ENCODE peak calls at places on chromosome 1, in five cellular contexts. C, P, Q, T and I are unnamed samples.

GRCh38 chr1:77538956-77539509 is 143.4 kb downstream of the ZZZ3 start:
- DNase-seq in C (peak; percentile 12), P (no peak), Q (no peak), T (peak; percentile 94), I (peak; percentile 20)

GRCh38 chr1:91091812-91092211 is 70.0 kb upstream of the ZNF644 start:
- DNase-seq in C (peak; percentile 3), P (no peak), Q (no peak), T (no peak), I (no peak)

GRCh38 chr1:100927276-100927675 is 31.4 kb downstream of the SLC30A7 start:
- DNase-seq in C (no peak), P (no peak), Q (no peak), T (no peak), I (no peak)

GRCh38 chr1:25182629-25183028 is 49.7 kb downstream of the SYF2 start:
- DNase-seq in C (no peak), P (no peak), Q (no peak), T (peak; percentile 10), I (no peak)

GRCh38 chr1:109371271-109371739 is 26.4 kb downstream of the SORT1 start:
- DNase-seq in C (no peak), P (no peak), Q (no peak), T (peak; percentile 93), I (peak; percentile 63)

GRCh38 chr1:242854466-242854865 is 330.0 kb upstream of the PLD5 start:
- DNase-seq in C (no peak), P (no peak), Q (no peak), T (no peak), I (no peak)

GRCh38 chr1:236016083-236016482 is 48.8 kb downstream of the NID1 start:
- DNase-seq in C (no peak), P (no peak), Q (no peak), T (peak; percentile 28), I (no peak)

GRCh38 chr1:7899741-7900140 is 40.9 kb downstream of the TNFRSF9 start:
- DNase-seq in C (no peak), P (no peak), Q (no peak), T (peak; percentile 33), I (no peak)

GRCh38 chr1:201503397-201504176 is 3.3 kb downstream of the CSRP1 start:
- DNase-seq in C (peak; percentile 85), P (no peak), Q (peak; percentile 37), T (peak; percentile 97), I (peak; percentile 92)

GRCh38 chr1:3545363-3546047 is 65.8 kb downstream of the MEGF6 start:
- DNase-seq in C (no peak), P (no peak), Q (peak; percentile 50), T (no peak), I (no peak)

GRCh38 chr1:61300899-61301298 is 218.5 kb downstream of the NFIA start:
- DNase-seq in C (no peak), P (no peak), Q (no peak), T (no peak), I (no peak)

GRCh38 chr1:91166106-91166712 is 144.4 kb upstream of the ZNF644 start:
- DNase-seq in C (peak; percentile 56), P (peak; percentile 45), Q (peak; percentile 87), T (peak; percentile 78), I (peak; percentile 74)

GRCh38 chr1:224607220-224608148 is 8.6 kb upstream of the CNIH3 start:
- DNase-seq in C (no peak), P (no peak), Q (no peak), T (no peak), I (no peak)

GRCh38 chr1:5717031-5717682 is 275.1 kb downstream of the NPHP4 start:
- DNase-seq in C (no peak), P (no peak), Q (no peak), T (no peak), I (no peak)

GRCh38 chr1:201013991-201014815 is 9.3 kb downstream of the KIF21B start:
- DNase-seq in C (no peak), P (no peak), Q (peak; percentile 58), T (peak; percentile 38), I (no peak)

GRCh38 chr1:19564366-19564765 is 79.0 kb upstream of the CAPZB start:
- DNase-seq in C (no peak), P (no peak), Q (no peak), T (no peak), I (no peak)

GRCh38 chr1:202645097-202645476 is 65.2 kb downstream of the SYT2 start:
- DNase-seq in C (no peak), P (no peak), Q (no peak), T (no peak), I (no peak)

GRCh38 chr1:100188617-100189016 is 10.6 kb upstream of the LRRC39 start:
- DNase-seq in C (no peak), P (no peak), Q (no peak), T (peak; percentile 65), I (no peak)

GRCh38 chr1:209769956-209770355 is 14.1 kb downstream of the TRAF3IP3 start:
- DNase-seq in C (no peak), P (no peak), Q (no peak), T (peak; percentile 26), I (no peak)
- H2AFZ ChIP-seq in C (no peak overlapping the region), P (no peak overlapping the region), Q (no peak overlapping the region), T (peak overlapping the region; percentile 75), I (peak overlapping the region; percentile 32)

GRCh38 chr1:94555091-94555490 is 13.5 kb upstream of the F3 start:
- DNase-seq in C (no peak), P (no peak), Q (no peak), T (no peak), I (no peak)

GRCh38 chr1:94560333-94560732 is 18.8 kb upstream of the F3 start:
- DNase-seq in C (no peak), P (no peak), Q (no peak), T (peak; percentile 68), I (no peak)

GRCh38 chr1:94554611-94555010 is 13.1 kb upstream of the F3 start:
- DNase-seq in C (no peak), P (no peak), Q (peak; percentile 32), T (no peak), I (no peak)

GRCh38 chr1:94562502-94563260 is 21.1 kb upstream of the F3 start:
- DNase-seq in C (peak; percentile 60), P (no peak), Q (no peak), T (no peak), I (peak; percentile 45)

GRCh38 chr1:94559921-94560320 is 18.4 kb upstream of the F3 start:
- DNase-seq in C (no peak), P (no peak), Q (no peak), T (no peak), I (no peak)
- H2AFZ ChIP-seq in C (no peak overlapping the region), P (peak overlapping the region; percentile 51), Q (no peak overlapping the region), T (peak overlapping the region; percentile 36), I (no peak overlapping the region)

GRCh38 chr1:116889417-116889816 is 20.3 kb upstream of the PTGFRN start:
- DNase-seq in C (no peak), P (no peak), Q (no peak), T (no peak), I (no peak)

GRCh38 chr1:116887212-116887611 is 22.5 kb upstream of the PTGFRN start:
- DNase-seq in C (no peak), P (no peak), Q (no peak), T (no peak), I (no peak)

GRCh38 chr1:116886532-116886931 is 23.2 kb upstream of the PTGFRN start:
- DNase-seq in C (no peak), P (no peak), Q (no peak), T (peak; percentile 64), I (peak; percentile 32)

GRCh38 chr1:116895073-116895472 is 14.6 kb upstream of the PTGFRN start:
- DNase-seq in C (no peak), P (no peak), Q (no peak), T (no peak), I (no peak)

DNA sequence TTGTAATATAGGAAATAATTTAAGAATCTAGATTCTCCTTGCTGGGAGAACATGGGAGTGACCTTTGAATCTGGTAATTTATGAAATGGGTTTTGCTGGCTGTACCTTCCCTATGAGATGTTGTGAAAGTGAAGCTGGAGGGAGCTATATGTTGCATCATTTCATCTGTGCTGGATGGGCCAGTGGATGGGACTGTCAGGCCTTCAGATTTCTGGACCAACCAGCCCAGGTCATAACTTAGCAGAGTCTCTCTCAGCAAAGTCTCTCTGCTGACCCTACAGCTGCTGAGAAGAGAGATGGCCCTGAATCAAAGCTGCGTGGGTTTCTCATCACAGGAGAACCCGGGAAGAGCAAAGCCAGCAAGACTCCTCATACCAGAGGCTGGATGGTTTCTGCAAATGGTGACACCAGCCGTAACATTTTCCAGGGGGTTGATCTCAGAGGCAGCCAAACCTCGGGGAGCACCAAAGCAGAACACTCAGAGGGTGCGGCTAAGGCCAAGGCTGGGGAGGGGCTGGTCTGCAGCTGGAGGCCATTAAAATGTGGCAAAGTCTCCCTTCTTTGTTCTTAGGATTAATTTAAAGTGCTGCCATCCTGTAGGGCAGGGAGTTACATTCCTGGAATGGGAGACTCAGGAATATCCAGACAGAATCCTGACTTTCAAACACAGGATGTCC is 18.2 kb upstream of the PTGFRN start:
- DNase-seq in C (no peak), P (no peak), Q (no peak), T (no peak), I (no peak)
- H2AFZ ChIP-seq in C (no peak overlapping the region), P (no peak overlapping the region), Q (peak overlapping the region; percentile 42), T (peak overlapping the region; percentile 47), I (no peak overlapping the region)

DNA sequence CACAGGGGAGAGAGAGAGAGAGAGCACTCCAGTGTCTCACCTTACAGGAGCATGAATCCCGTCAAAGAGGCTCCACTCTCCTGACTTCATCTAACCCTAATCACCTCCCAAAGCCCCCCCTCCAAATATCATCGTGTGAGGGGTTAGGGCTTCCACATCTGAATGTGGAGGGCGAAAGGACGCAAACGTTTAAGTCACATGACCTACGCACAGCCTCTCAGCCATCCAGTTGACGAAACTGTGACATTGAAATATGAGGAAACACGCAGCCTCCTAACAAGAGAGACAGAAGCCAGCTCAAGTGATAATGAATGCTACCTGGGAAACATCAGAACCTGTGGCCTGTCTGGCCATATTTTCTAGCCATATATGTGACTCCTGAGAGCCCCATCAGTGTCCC is 63.7 kb downstream of the MATN1 start:
- DNase-seq in C (no peak), P (no peak), Q (no peak), T (no peak), I (no peak)
- H2AFZ ChIP-seq in C (no peak overlapping the region), P (no peak overlapping the region), Q (no peak overlapping the region), T (no peak overlapping the region), I (no peak overlapping the region)